ENCODE peak calls at places on chromosomes 3 and 15, in five cellular contexts. I is Peyer's patch, S is endothelial cell of umbilical vein, M is ovary, B is tibial nerve. E is an unnamed sample.

GRCh38 chr15:53454843-53455721 is 304.4 kb downstream of the WDR72 start:
- DNase-seq in I (no peak), S (no peak), M (no peak), B (no peak), E (no peak)

GRCh38 chr15:42059661-42060476 is 34.5 kb downstream of the PLA2G4D start:
- DNase-seq in I (no peak), S (peak; percentile 63), M (peak; percentile 53), B (peak; percentile 34), E (no peak)

GRCh38 chr3:16151109-16151508 is 23.4 kb upstream of the GALNT15 start:
- DNase-seq in I (no peak), S (peak; percentile 36), M (peak; percentile 49), B (peak; percentile 76), E (peak; percentile 55)

GRCh38 chr15:65393091-65393490 is 15.3 kb upstream of the IGDCC3 start:
- DNase-seq in I (no peak), S (no peak), M (no peak), B (no peak), E (no peak)

GRCh38 chr15:33218071-33218491 is 23.6 kb upstream of the FMN1 start:
- DNase-seq in I (no peak), S (no peak), M (no peak), B (no peak), E (no peak)

GRCh38 chr3:189914799-189915198 is 205.9 kb downstream of the P3H2 start:
- DNase-seq in I (no peak), S (peak; percentile 42), M (no peak), B (no peak), E (no peak)

GRCh38 chr3:139339219-139339906 is 4.5 kb upstream of the MRPS22 start:
- DNase-seq in I (no peak), S (no peak), M (no peak), B (no peak), E (no peak)

GRCh38 chr15:50876989-50877360 is 31.5 kb upstream of the AP4E1 start:
- DNase-seq in I (no peak), S (peak; percentile 90), M (peak; percentile 73), B (peak; percentile 59), E (peak; percentile 76)

GRCh38 chr3:156535162-156535627 is 19.7 kb downstream of the SSR3 start:
- DNase-seq in I (no peak), S (peak; percentile 94), M (peak; percentile 60), B (peak; percentile 35), E (peak; percentile 81)

GRCh38 chr3:157376596-157377300 is 59.9 kb upstream of the PTX3 start:
- DNase-seq in I (no peak), S (no peak), M (no peak), B (no peak), E (no peak)

GRCh38 chr15:100284701-100285100 is 57.1 kb downstream of the ADAMTS17 start:
- DNase-seq in I (peak; percentile 60), S (no peak), M (peak; percentile 93), B (peak; percentile 56), E (peak; percentile 83)

GRCh38 chr3:126961191-126961790 is 21.6 kb upstream of the PLXNA1 start:
- DNase-seq in I (peak; percentile 50), S (no peak), M (peak; percentile 74), B (peak; percentile 51), E (peak; percentile 63)

GRCh38 chr3:51681453-51681852 is 10.4 kb downstream of the TEX264 start:
- DNase-seq in I (no peak), S (no peak), M (no peak), B (no peak), E (no peak)

GRCh38 chr3:123028233-123028828 is 768 bp upstream of the SEMA5B start:
- DNase-seq in I (no peak), S (peak; percentile 67), M (peak; percentile 45), B (peak; percentile 14), E (peak; percentile 58)
- TF ChIP-seq CTCF in I (peak; percentile 45), S (peak; percentile 40), M (peak; percentile 26), B (peak; percentile 51), E (peak; percentile 51)

GRCh38 chr15:45200001-45200798 is 12.4 kb upstream of the SHF start:
- DNase-seq in I (peak; percentile 96), S (peak; percentile 97), M (peak; percentile 91), B (peak; percentile 97), E (peak; percentile 94)
- TF ChIP-seq POLR2A in I (peak; percentile 89), S (peak; percentile 18), M (peak; percentile 91), B (peak; percentile 64), E (peak; percentile 87)

GRCh38 chr15:25065286-25065685 is 110.5 kb downstream of the SNRPN start:
- DNase-seq in I (no peak), S (no peak), M (no peak), B (no peak), E (no peak)
- H3K9me3 ChIP-seq in I (peaks cover 17% of the 10 kb centered on the region), S (peaks cover 89% of the 10 kb centered on the region), M (peaks cover 100% of the 10 kb centered on the region), B (peaks cover 75% of the 10 kb centered on the region), E (no peaks in the 10 kb centered on the region)

GRCh38 chr15:29612096-29612495 is 210.2 kb downstream of the TJP1 start:
- DNase-seq in I (no peak), S (peak; percentile 9), M (no peak), B (no peak), E (no peak)
- TF ChIP-seq CTCF in I (no peak), S (no peak), M (no peak), B (no peak), E (no peak)

E was measured in uterus.